ENCODE peak calls at places on chromosomes 11 and 22, in seven cellular contexts. S, Z, T, P, F, O and N are unnamed samples.

GRCh38 chr22:37409557-37409956 is 17.7 kb downstream of the ELFN2 start:
- DNase-seq in Z (no peak), T (no peak), P (no peak), F (no peak), S (no peak), O (no peak), N (no peak)

GRCh38 chr11:86192858-86193257 is 51.7 kb upstream of the EED start:
- DNase-seq in F (no peak), Z (no peak), O (no peak), S (no peak), T (no peak), P (no peak), N (no peak)

GRCh38 chr11:1234771-1235614 is 12.1 kb downstream of the MUC5B start:
- DNase-seq in S (peak; percentile 11), O (peak; percentile 7), P (no peak), F (no peak), T (no peak), Z (no peak), N (no peak)

GRCh38 chr22:29700949-29701927 is 18.6 kb upstream of the CABP7 start:
- DNase-seq in Z (no peak), S (no peak), O (peak; percentile 24), F (no peak), P (peak; percentile 38), T (peak; percentile 44), N (peak; percentile 28)

GRCh38 chr22:20490941-20491307 is 4.7 kb downstream of the KLHL22 start:
- DNase-seq in T (no peak), Z (no peak), P (no peak), S (no peak), O (no peak), F (no peak), N (no peak)

GRCh38 chr11:68773521-68774187 is 22.3 kb upstream of the TESMIN start:
- DNase-seq in T (no peak), S (no peak), F (no peak), Z (no peak), P (peak; percentile 23), O (no peak), N (peak; percentile 10)

GRCh38 chr11:114171257-114172054 is 111.9 kb downstream of the ZBTB16 start:
- DNase-seq in F (peak; percentile 92), Z (no peak), S (peak; percentile 96), O (peak; percentile 79), T (no peak), P (peak; percentile 59), N (peak; percentile 76)

GRCh38 chr11:102473543-102473942 is 21.0 kb upstream of the TMEM123 start:
- DNase-seq in T (no peak), F (no peak), P (no peak), Z (no peak), O (peak; percentile 83), S (no peak), N (no peak)

GRCh38 chr11:33893711-33894401 is 2.0 kb upstream of the LMO2 start:
- DNase-seq in F (no peak), T (no peak), O (no peak), P (peak; percentile 8), S (no peak), Z (peak; percentile 75), N (no peak)

GRCh38 chr11:14424096-14424495 is 65.1 kb upstream of the RRAS2 start:
- DNase-seq in T (no peak), Z (no peak), S (no peak), F (no peak), P (peak; percentile 77), O (no peak), N (peak; percentile 82)

GRCh38 chr11:64580387-64580786 is 10.6 kb upstream of the SLC22A12 start:
- DNase-seq in S (no peak), P (no peak), Z (no peak), O (no peak), T (no peak), F (no peak), N (peak; percentile 7)

GRCh38 chr11:46977940-46978595 is 41.5 kb downstream of the CSTPP1 start:
- DNase-seq in T (peak; percentile 53), S (no peak), O (no peak), Z (no peak), F (no peak), P (peak; percentile 13), N (no peak)

GRCh38 chr22:28882545-28882877 is 861 bp upstream of the ZNRF3 start:
- DNase-seq in S (no peak), F (no peak), O (no peak), P (peak; percentile 37), Z (no peak), T (no peak), N (no peak)

GRCh38 chr22:45101828-45102227 is 61.9 kb upstream of the NUP50 start:
- DNase-seq in Z (peak; percentile 42), P (peak; percentile 81), T (peak; percentile 74), F (peak; percentile 23), S (peak; percentile 21), O (peak; percentile 53), N (peak; percentile 80)

GRCh38 chr11:69203901-69204245 is 48.1 kb downstream of the SMIM38 start:
- DNase-seq in O (no peak), T (no peak), P (no peak), Z (no peak), S (no peak), F (no peak), N (no peak)

GRCh38 chr11:116488836-116489389 is 283.9 kb downstream of the BUD13 start:
- DNase-seq in Z (no peak), O (no peak), S (no peak), P (no peak), F (no peak), T (no peak), N (no peak)

GRCh38 chr11:2308713-2309112 is 6.9 kb downstream of the TSPAN32 start:
- DNase-seq in O (no peak), Z (no peak), S (no peak), T (no peak), P (no peak), F (no peak), N (no peak)

GRCh38 chr11:19218801-19219460 is 17.1 kb upstream of the CSRP3 start:
- DNase-seq in Z (no peak), P (no peak), O (no peak), T (no peak), S (peak; percentile 40), F (no peak), N (peak; percentile 33)

GRCh38 chr11:70721006-70721405 is 322.7 kb downstream of the CTTN start:
- DNase-seq in P (no peak), O (no peak), F (no peak), T (no peak), S (no peak), Z (no peak), N (no peak)

GRCh38 chr11:95487938-95488337 is 256.9 kb upstream of the SESN3 start:
- DNase-seq in T (no peak), O (no peak), S (no peak), P (no peak), F (no peak), Z (no peak), N (no peak)

GRCh38 chr22:42289671-42290269 is 19.3 kb upstream of the TCF20 start:
- DNase-seq in S (no peak), Z (no peak), T (no peak), F (peak; percentile 42), O (no peak), P (peak; percentile 5), N (no peak)

GRCh38 chr22:29799217-29799680 is 32.1 kb downstream of the UQCR10 start:
- DNase-seq in P (peak; percentile 93), T (peak; percentile 87), Z (no peak), F (peak; percentile 78), S (peak; percentile 88), O (peak; percentile 70), N (peak; percentile 95)

GRCh38 chr11:118057424-118058145 is 19.3 kb upstream of the TMPRSS4 start:
- DNase-seq in S (no peak), O (peak; percentile 5), Z (no peak), T (no peak), F (no peak), P (no peak), N (no peak)

DNA sequence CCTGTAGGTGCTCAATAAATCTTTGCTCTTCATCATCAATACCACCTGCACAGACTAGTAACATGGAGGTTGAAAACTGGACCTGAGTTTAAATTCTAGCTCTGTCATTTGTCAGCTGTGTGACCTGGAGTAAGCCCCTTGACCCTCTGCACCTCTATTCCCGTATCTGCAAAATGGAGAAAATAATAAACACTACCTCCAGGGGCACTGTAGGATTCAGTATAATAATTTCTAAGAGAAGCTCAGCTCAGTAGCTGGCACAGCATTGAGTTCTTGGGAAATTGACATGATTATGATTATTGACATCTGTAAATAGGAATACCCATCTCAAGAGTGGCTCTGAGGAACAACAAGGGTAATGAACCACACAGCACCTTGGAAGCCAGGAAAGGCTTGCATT is 78.4 kb downstream of the MN1 start:
- DNase-seq in T (no peak), O (no peak), P (no peak), F (no peak), S (no peak), Z (no peak), N (no peak)
- TF ChIP-seq CTCF in T (peak; percentile 24), O (no peak), P (peak; percentile 44), F (no peak), S (peak; percentile 23), Z (peak; percentile 12), N (no peak)

DNA sequence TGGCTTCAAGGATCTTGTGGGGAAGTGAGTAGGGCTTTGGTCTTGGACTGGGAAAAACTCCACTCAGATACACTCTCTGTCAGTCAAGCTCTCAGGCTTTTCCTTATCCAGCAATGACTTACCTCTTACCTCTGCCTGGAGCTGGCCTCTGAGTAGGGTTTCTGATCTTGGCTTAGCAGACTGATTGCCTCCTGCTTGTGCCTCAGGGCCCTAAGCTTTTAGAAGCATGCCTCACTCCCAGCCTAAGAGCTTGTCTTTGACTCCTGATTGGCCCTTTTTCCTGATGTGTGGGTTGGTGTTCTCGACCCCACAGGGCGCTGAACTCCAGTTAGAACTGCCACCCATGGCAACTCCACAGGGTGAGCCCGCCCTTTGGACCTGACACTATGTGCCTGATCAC is 275.0 kb downstream of the ST3GAL4 start:
- DNase-seq in T (no peak), F (no peak), P (no peak), O (no peak), S (no peak), Z (no peak), N (no peak)
- H3K4me3 ChIP-seq in T (no peak overlapping the region), F (no peak overlapping the region), P (no peak overlapping the region), O (no peak overlapping the region), S (no peak overlapping the region), Z (no peak overlapping the region), N (no peak overlapping the region)

DNA sequence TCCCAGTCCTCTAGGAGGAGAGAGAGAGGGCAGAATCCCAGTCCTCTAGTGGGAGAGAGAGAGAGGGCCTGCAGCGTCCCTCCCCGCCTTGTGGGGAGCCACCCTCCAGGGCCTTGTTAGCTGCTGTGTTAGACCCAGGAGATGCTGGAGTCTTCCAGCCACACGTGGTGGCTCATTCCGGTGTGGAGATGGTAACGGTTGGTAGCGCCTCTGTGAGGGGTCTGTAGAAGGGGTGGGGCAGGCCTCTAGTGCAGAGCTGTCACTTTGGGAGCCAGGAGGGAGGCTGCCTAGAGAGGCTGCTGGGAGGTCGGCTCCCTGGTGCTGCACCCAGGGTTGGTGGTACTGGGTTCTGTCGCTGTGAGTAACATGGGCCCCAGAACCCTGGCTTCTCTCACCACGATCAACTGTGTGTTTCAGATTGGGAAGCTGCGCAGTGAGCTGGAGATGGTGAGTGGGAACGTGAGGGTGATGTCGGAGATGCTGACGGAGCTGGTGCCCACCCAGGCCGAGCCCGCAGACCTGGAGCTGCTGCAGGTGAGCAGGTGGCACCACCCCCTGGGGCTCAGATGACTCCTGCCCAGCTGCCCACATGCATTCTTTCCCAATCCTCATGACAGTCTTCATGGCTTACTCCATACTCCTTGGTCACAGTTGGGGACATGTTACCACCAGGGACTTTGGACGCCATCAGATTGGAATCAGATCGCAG is 27.3 kb downstream of the TOM1 start:
- DNase-seq in S (no peak), O (no peak), F (no peak), Z (no peak), P (no peak), T (no peak), N (no peak)
- TF ChIP-seq CTCF in S (no peak), O (no peak), F (no peak), Z (no peak), P (no peak), T (no peak), N (no peak)

GRCh38 chr11:75502138-75502537 is 23.6 kb downstream of the GDPD5 start:
- DNase-seq in Z (no peak), O (no peak), P (no peak), S (no peak), F (no peak), T (no peak), N (no peak)
- H3K4me3 ChIP-seq in Z (no peak overlapping the region), O (no peak overlapping the region), P (no peak overlapping the region), S (no peak overlapping the region), F (no peak overlapping the region), T (no peak overlapping the region), N (no peak overlapping the region)